ENCODE peak calls at places on chromosomes 12 and 14, in seven cellular contexts. Y is progenitor cell of endocrine pancreas, C is fibroblast of lung, J is NCI-H1436 treated with DMSO at 0.1 percent for 48 hours, T is retina, S is SK-N-DZ, O is A172. B is an unnamed sample.

GRCh38 chr12:52022841-52023181 is 16.1 kb downstream of the TAMALIN start:
- DNase-seq in C (no peak), J (no peak), T (no peak), Y (no peak), O (no peak), S (no peak), B (no peak)

GRCh38 chr14:104091061-104091926 is 5.8 kb downstream of the ASPG start:
- DNase-seq in C (no peak), O (no peak), J (no peak), Y (no peak), T (peak), S (no peak), B (no peak)

GRCh38 chr12:128079-128478 is 61.5 kb downstream of the IQSEC3 start:
- DNase-seq in C (no peak), S (no peak), Y (no peak), J (no peak), T (no peak), O (no peak), B (no peak)

GRCh38 chr14:35929171-35929570 is 103.0 kb downstream of the BRMS1L start:
- DNase-seq in Y (no peak), C (no peak), T (no peak), S (no peak), J (no peak), O (no peak), B (no peak)

GRCh38 chr12:42128327-42128726 is 16.3 kb downstream of the GXYLT1 start:
- DNase-seq in Y (no peak), T (no peak), J (no peak), O (peak), S (no peak), C (no peak), B (no peak)

GRCh38 chr12:29350080-29350479 is 30.9 kb downstream of the ERGIC2 start:
- DNase-seq in J (no peak), Y (no peak), C (peak), T (no peak), O (peak), S (no peak), B (no peak)

GRCh38 chr12:115023279-115023678 is 339.3 kb upstream of the TBX3 start:
- DNase-seq in J (no peak), T (no peak), Y (no peak), S (no peak), C (peak), O (no peak), B (no peak)

GRCh38 chr14:87896393-87897380 is 96.3 kb downstream of the GALC start:
- DNase-seq in O (peak), Y (no peak), J (peak), C (peak), S (peak), T (peak), B (no peak)

GRCh38 chr14:87334997-87335675 is 657.8 kb downstream of the GALC start:
- DNase-seq in C (peak), S (no peak), T (no peak), O (peak), Y (no peak), J (no peak), B (no peak)

GRCh38 chr12:103799504-103800251 is 41.4 kb downstream of the NT5DC3 start:
- DNase-seq in C (peak), S (no peak), T (no peak), Y (no peak), J (peak), O (peak), B (no peak)

GRCh38 chr12:18658829-18659228 is 79.0 kb downstream of the PLCZ1 start:
- DNase-seq in T (no peak), J (no peak), O (no peak), S (no peak), C (no peak), Y (no peak), B (no peak)

GRCh38 chr14:64465856-64466554 is 706 bp downstream of the AKAP5 start:
- DNase-seq in T (no peak), J (no peak), C (peak), Y (no peak), O (peak), S (peak), B (no peak)

GRCh38 chr12:52244615-52244994 is 11.6 kb downstream of the KRT7 start:
- DNase-seq in O (peak), C (no peak), S (peak), J (no peak), T (no peak), Y (no peak), B (no peak)

B was measured in mesothelial cell of epicardium.